ENCODE peak calls at places on chromosomes 11 and 22, in six cellular contexts. T, D, J, Y, H and C are unnamed samples.
A peak's percentile ranks its signal among the peaks of the same experiment; 100 is the strongest.

GRCh38 chr11:1484716-1485503 is 1.7 kb downstream of the MOB2 start:
- DNase-seq in T (no peak), D (no peak), J (no peak), Y (no peak), H (no peak), C (no peak)

GRCh38 chr11:34214961-34215805 is 109.8 kb downstream of the NAT10 start:
- DNase-seq in T (peak; percentile 64), D (no peak), J (no peak), Y (no peak), H (no peak), C (no peak)

GRCh38 chr11:69013009-69013951 is at the start of gene MRGPRF:
- DNase-seq in T (peak; percentile 30), D (no peak), J (no peak), Y (no peak), H (no peak), C (peak; percentile 77)

GRCh38 chr22:46090631-46091201 is 59.6 kb upstream of the PPARA start:
- DNase-seq in T (no peak), D (no peak), J (no peak), Y (no peak), H (no peak), C (no peak)

GRCh38 chr22:43101306-43101705 is 9.2 kb upstream of the BIK start:
- DNase-seq in T (no peak), D (no peak), J (peak; percentile 39), Y (peak; percentile 59), H (no peak), C (no peak)

GRCh38 chr22:30647536-30647935 is 12.0 kb downstream of the SLC35E4 start:
- DNase-seq in T (no peak), D (no peak), J (no peak), Y (no peak), H (no peak), C (peak; percentile 62)

GRCh38 chr22:25419247-25420113 is 145.0 kb upstream of the GRK3 start:
- DNase-seq in T (no peak), D (peak; percentile 37), J (peak; percentile 70), Y (no peak), H (peak; percentile 20), C (peak; percentile 83)

GRCh38 chr11:103295704-103296103 is 186.5 kb downstream of the DYNC2H1 start:
- DNase-seq in T (peak; percentile 66), D (no peak), J (no peak), Y (no peak), H (no peak), C (peak; percentile 22)

GRCh38 chr22:35733742-35734516 is 16.3 kb downstream of the APOL5 start:
- DNase-seq in T (no peak), D (no peak), J (no peak), Y (no peak), H (no peak), C (no peak)

GRCh38 chr22:38941488-38941987 is 15.9 kb upstream of the APOBEC3A start:
- DNase-seq in T (no peak), D (no peak), J (no peak), Y (no peak), H (peak; percentile 88), C (peak; percentile 73)

GRCh38 chr11:2270322-2271076 is at the start of gene ASCL2:
- DNase-seq in T (no peak), D (no peak), J (no peak), Y (no peak), H (no peak), C (peak; percentile 45)

GRCh38 chr22:34833982-34834510 is 231.9 kb upstream of the ISX start:
- DNase-seq in T (no peak), D (no peak), J (no peak), Y (no peak), H (no peak), C (no peak)

GRCh38 chr22:42560781-42561180 is 7.0 kb downstream of the SERHL2 start:
- DNase-seq in T (peak; percentile 26), D (peak; percentile 35), J (no peak), Y (peak; percentile 58), H (no peak), C (peak; percentile 64)

GRCh38 chr11:77183421-77183984 is 55.5 kb downstream of the MYO7A start:
- DNase-seq in T (no peak), D (no peak), J (no peak), Y (no peak), H (no peak), C (no peak)
- TF ChIP-seq MYC in T (no peak), D (no peak), J (no peak), Y (no peak), H (no peak), C (no peak)

GRCh38 chr11:111483431-111483830 is 28.8 kb downstream of the BTG4 start:
- DNase-seq in T (no peak), D (no peak), J (no peak), Y (no peak), H (no peak), C (no peak)

GRCh38 chr11:111476366-111476765 is 35.8 kb downstream of the BTG4 start:
- DNase-seq in T (no peak), D (no peak), J (no peak), Y (no peak), H (no peak), C (no peak)

GRCh38 chr11:111476961-111477360 is 35.2 kb downstream of the BTG4 start:
- DNase-seq in T (no peak), D (no peak), J (no peak), Y (no peak), H (no peak), C (no peak)

GRCh38 chr11:111477898-111478297 is 34.3 kb downstream of the BTG4 start:
- DNase-seq in T (no peak), D (no peak), J (no peak), Y (no peak), H (no peak), C (no peak)

DNA sequence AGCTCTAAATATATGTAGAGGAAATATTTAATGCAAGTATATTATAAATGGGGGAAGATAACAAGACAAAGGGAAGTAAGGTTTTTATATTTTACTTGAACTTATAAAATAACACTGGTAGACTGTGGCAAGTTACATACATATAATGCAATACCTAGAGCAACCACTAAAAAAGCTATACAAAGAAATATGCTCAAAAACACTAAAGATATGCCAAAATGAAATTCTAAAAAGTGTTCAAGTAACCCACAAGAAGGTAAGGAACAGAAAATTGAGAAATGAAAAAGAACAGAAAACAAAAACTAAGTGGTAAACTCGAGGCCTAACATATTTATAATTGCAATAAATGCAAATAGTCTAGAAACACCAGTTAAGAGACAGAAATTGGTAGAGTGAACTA is 32.5 kb downstream of the BTG4 start:
- DNase-seq in T (no peak), D (no peak), J (no peak), Y (no peak), H (no peak), C (no peak)
- TF ChIP-seq CTCF in T (no peak), D (no peak), J (no peak), Y (no peak), H (no peak), C (no peak)

DNA sequence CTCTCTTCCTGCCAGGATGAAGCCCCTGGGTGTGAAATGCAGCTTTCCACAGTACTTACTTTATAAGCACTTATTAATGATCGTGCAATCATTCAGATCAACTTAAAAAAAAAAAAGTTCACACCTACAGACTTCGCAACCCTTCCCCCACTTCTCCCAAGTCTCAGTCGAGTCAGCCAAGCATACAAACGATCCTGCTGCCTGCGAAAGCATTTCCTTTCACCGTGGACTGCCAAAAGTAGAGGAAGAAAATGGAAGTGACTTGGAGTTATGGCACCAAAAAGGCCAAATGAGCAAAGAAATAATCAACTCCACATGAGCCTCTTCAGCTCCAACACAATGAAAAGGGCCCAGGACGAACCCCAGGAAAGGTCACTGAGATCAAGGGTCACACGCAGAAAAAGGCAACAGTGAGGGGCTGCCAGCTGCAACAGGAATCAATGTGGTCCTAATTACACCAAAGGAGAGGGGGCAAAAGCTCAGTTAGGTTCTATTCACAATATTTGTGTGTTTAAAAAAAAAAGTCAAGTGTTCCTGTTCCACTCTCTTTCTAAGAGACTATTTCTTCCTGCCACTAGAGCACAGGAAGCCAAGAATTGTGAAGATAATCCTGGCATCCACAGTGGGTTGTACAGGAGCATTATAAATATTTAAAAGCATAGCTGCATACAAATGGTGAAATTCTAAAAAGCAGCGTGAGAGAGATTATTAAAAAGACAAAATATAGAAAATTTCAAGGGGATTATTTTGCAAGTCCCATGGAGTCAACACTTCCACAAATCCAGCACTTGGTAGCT is 28.4 kb downstream of the CDON start:
- DNase-seq in T (no peak), D (no peak), J (peak; percentile 15), Y (no peak), H (no peak), C (no peak)
- H3K4me3 ChIP-seq in T (no peak overlapping the region), D (no peak overlapping the region), J (no peak overlapping the region), Y (no peak overlapping the region), H (no peak overlapping the region), C (no peak overlapping the region)

GRCh38 chr11:126744699-126745098 is 255.9 kb downstream of the KIRREL3 start:
- DNase-seq in T (no peak), D (no peak), J (no peak), Y (no peak), H (no peak), C (no peak)

GRCh38 chr11:126742582-126742981 is 258.0 kb downstream of the KIRREL3 start:
- DNase-seq in T (no peak), D (no peak), J (no peak), Y (no peak), H (no peak), C (no peak)

GRCh38 chr11:126747315-126747714 is 253.3 kb downstream of the KIRREL3 start:
- DNase-seq in T (no peak), D (no peak), J (no peak), Y (no peak), H (no peak), C (no peak)

GRCh38 chr11:126748097-126748756 is 252.3 kb downstream of the KIRREL3 start:
- DNase-seq in T (no peak), D (no peak), J (no peak), Y (no peak), H (no peak), C (no peak)

GRCh38 chr11:126746443-126746842 is 254.1 kb downstream of the KIRREL3 start:
- DNase-seq in T (no peak), D (no peak), J (no peak), Y (no peak), H (no peak), C (no peak)
- TF ChIP-seq MYC in T (no peak), D (no peak), J (no peak), Y (no peak), H (no peak), C (no peak)